ENCODE peak calls at places on chromosomes 16 and 17, in five cellular contexts. X, D, G, I and Y are unnamed samples.

GRCh38 chr17:46943511-46944393 is 20.8 kb downstream of the GOSR2 start:
- DNase-seq in X (peak), D (no peak), G (no peak), I (no peak), Y (peak)

GRCh38 chr16:81814751-81815428 is 35.8 kb downstream of the PLCG2 start:
- DNase-seq in X (no peak), D (no peak), G (no peak), I (no peak), Y (no peak)

GRCh38 chr17:71963341-71963740 is 157.5 kb upstream of the SOX9 start:
- DNase-seq in X (no peak), D (no peak), G (no peak), I (no peak), Y (no peak)

GRCh38 chr17:76327689-76328088 is 19.6 kb upstream of the QRICH2 start:
- DNase-seq in X (no peak), D (no peak), G (no peak), I (no peak), Y (no peak)

GRCh38 chr16:30884760-30885159 is 9.1 kb downstream of the BCL7C start:
- DNase-seq in X (no peak), D (no peak), G (no peak), I (no peak), Y (no peak)

GRCh38 chr17:78640700-78641099 is 63.5 kb upstream of the DNAH17 start:
- DNase-seq in X (no peak), D (no peak), G (no peak), I (no peak), Y (no peak)

GRCh38 chr17:75124041-75124818 is 7.3 kb downstream of the NT5C start:
- DNase-seq in X (peak), D (peak), G (peak), I (peak), Y (peak)

GRCh38 chr16:54286330-54287017 is at the start of gene IRX3:
- DNase-seq in X (peak), D (peak), G (no peak), I (peak), Y (peak)

GRCh38 chr16:85234310-85235235 is 122.3 kb upstream of the CIBAR2 start:
- DNase-seq in X (peak), D (peak), G (no peak), I (no peak), Y (peak)

GRCh38 chr17:83128306-83129240 is 49.2 kb downstream of the METRNL start:
- DNase-seq in X (no peak), D (no peak), G (no peak), I (no peak), Y (no peak)

GRCh38 chr17:63950940-63951907 is 19.1 kb upstream of the CD79B start:
- DNase-seq in X (no peak), D (no peak), G (no peak), I (no peak), Y (peak)

GRCh38 chr17:67995568-67996191 is 589 bp downstream of the C17orf58 start:
- DNase-seq in X (peak), D (no peak), G (no peak), I (peak), Y (peak)

GRCh38 chr17:9002610-9003354 is 18.5 kb upstream of the NTN1 start:
- DNase-seq in X (peak), D (no peak), G (no peak), I (no peak), Y (no peak)

GRCh38 chr17:75832164-75832651 is 12.0 kb downstream of the UNC13D start:
- DNase-seq in X (peak), D (peak), G (no peak), I (no peak), Y (peak)

GRCh38 chr16:4412854-4413253 is 3.5 kb downstream of the CORO7 start:
- DNase-seq in X (no peak), D (no peak), G (no peak), I (no peak), Y (no peak)

GRCh38 chr16:69870761-69871160 is 80.4 kb upstream of the CLEC18A start:
- DNase-seq in X (no peak), D (peak), G (no peak), I (no peak), Y (no peak)

GRCh38 chr17:35315971-35316370 is 57.5 kb downstream of the SLFN11 start:
- DNase-seq in X (no peak), D (no peak), G (no peak), I (no peak), Y (no peak)

GRCh38 chr16:31700530-31701388 is 172.8 kb upstream of the ZNF267 start:
- DNase-seq in X (peak), D (peak), G (peak), I (peak), Y (peak)

GRCh38 chr17:4492762-4493561 is 5.7 kb upstream of the SPNS2 start:
- DNase-seq in X (peak), D (no peak), G (no peak), I (peak), Y (peak)